ENCODE peak calls at places on chromosomes 4 and X, in ten cellular contexts. One of them, this sample, is unnamed.

GRCh38 chrX:36908801-36909403 is 99.3 kb upstream of the FAM47C start:
- DNase-seq in activated CD4-positive, alpha-beta T cell treated with anti-CD3 and anti-CD28 coated beads, Interleukin-2, amount 50 U/mL, for 4 hours: no peak
- DNase-seq in stimulated activated CD8-positive, alpha-beta memory T cell treated with anti-CD3 and anti-CD28 coated beads, Interleukin-2, amount 100 ng/mL, for 48 hours: no peak
- DNase-seq in T-cell: no peak
- DNase-seq in AG20443: peak
- DNase-seq in NCI-H1092 treated with DMSO at 0.1 percent for 48 hours: peak
- DNase-seq in mesenchymal stem cell: peak
- DNase-seq in mammary epithelial cell: peak
- DNase-seq in iris pigment epithelial cell: peak
- DNase-seq in spleen: no peak
- DNase-seq in this sample: no peak

GRCh38 chrX:153465691-153466380 is 4.5 kb downstream of the HAUS7 start:
- DNase-seq in stimulated activated CD8-positive, alpha-beta memory T cell treated with anti-CD3 and anti-CD28 coated beads, Interleukin-2, amount 100 ng/mL, for 48 hours: no peak
- DNase-seq in activated CD4-positive, alpha-beta T cell treated with anti-CD3 and anti-CD28 coated beads, Interleukin-2, amount 50 U/mL, for 4 hours: no peak
- DNase-seq in NCI-H1092 treated with DMSO at 0.1 percent for 48 hours: no peak
- DNase-seq in AG20443: no peak
- DNase-seq in T-cell: no peak
- DNase-seq in iris pigment epithelial cell: no peak
- DNase-seq in spleen: no peak
- DNase-seq in mammary epithelial cell: no peak
- DNase-seq in mesenchymal stem cell: no peak
- DNase-seq in this sample: no peak

GRCh38 chrX:41029332-41029731 is 55.9 kb upstream of the USP9X start:
- DNase-seq in spleen: no peak
- DNase-seq in activated CD4-positive, alpha-beta T cell treated with anti-CD3 and anti-CD28 coated beads, Interleukin-2, amount 50 U/mL, for 4 hours: no peak
- DNase-seq in T-cell: no peak
- DNase-seq in NCI-H1092 treated with DMSO at 0.1 percent for 48 hours: no peak
- DNase-seq in stimulated activated CD8-positive, alpha-beta memory T cell treated with anti-CD3 and anti-CD28 coated beads, Interleukin-2, amount 100 ng/mL, for 48 hours: no peak
- DNase-seq in AG20443: no peak
- DNase-seq in mammary epithelial cell: no peak
- DNase-seq in iris pigment epithelial cell: peak
- DNase-seq in mesenchymal stem cell: peak
- DNase-seq in this sample: no peak

GRCh38 chr4:185480016-185480732 is 8.6 kb upstream of the CCDC110 start:
- DNase-seq in iris pigment epithelial cell: no peak
- DNase-seq in mesenchymal stem cell: no peak
- DNase-seq in activated CD4-positive, alpha-beta T cell treated with anti-CD3 and anti-CD28 coated beads, Interleukin-2, amount 50 U/mL, for 4 hours: no peak
- DNase-seq in mammary epithelial cell: no peak
- DNase-seq in NCI-H1092 treated with DMSO at 0.1 percent for 48 hours: no peak
- DNase-seq in stimulated activated CD8-positive, alpha-beta memory T cell treated with anti-CD3 and anti-CD28 coated beads, Interleukin-2, amount 100 ng/mL, for 48 hours: no peak
- DNase-seq in spleen: no peak
- DNase-seq in T-cell: no peak
- DNase-seq in AG20443: no peak
- DNase-seq in this sample: no peak

GRCh38 chr4:26028793-26029511 is 114.9 kb downstream of the SMIM20 start:
- DNase-seq in AG20443: peak
- DNase-seq in spleen: peak
- DNase-seq in mammary epithelial cell: no peak
- DNase-seq in stimulated activated CD8-positive, alpha-beta memory T cell treated with anti-CD3 and anti-CD28 coated beads, Interleukin-2, amount 100 ng/mL, for 48 hours: peak
- DNase-seq in iris pigment epithelial cell: peak
- DNase-seq in activated CD4-positive, alpha-beta T cell treated with anti-CD3 and anti-CD28 coated beads, Interleukin-2, amount 50 U/mL, for 4 hours: peak
- DNase-seq in mesenchymal stem cell: peak
- DNase-seq in NCI-H1092 treated with DMSO at 0.1 percent for 48 hours: peak
- DNase-seq in T-cell: peak
- DNase-seq in this sample: peak

GRCh38 chrX:17038681-17039161 is 92.3 kb downstream of the REPS2 start:
- DNase-seq in AG20443: peak
- DNase-seq in mesenchymal stem cell: no peak
- DNase-seq in spleen: no peak
- DNase-seq in iris pigment epithelial cell: peak
- DNase-seq in stimulated activated CD8-positive, alpha-beta memory T cell treated with anti-CD3 and anti-CD28 coated beads, Interleukin-2, amount 100 ng/mL, for 48 hours: no peak
- DNase-seq in NCI-H1092 treated with DMSO at 0.1 percent for 48 hours: no peak
- DNase-seq in T-cell: no peak
- DNase-seq in activated CD4-positive, alpha-beta T cell treated with anti-CD3 and anti-CD28 coated beads, Interleukin-2, amount 50 U/mL, for 4 hours: no peak
- DNase-seq in mammary epithelial cell: peak
- DNase-seq in this sample: no peak

GRCh38 chrX:12970691-12971202 is 4.2 kb upstream of the TMSB4X start:
- DNase-seq in iris pigment epithelial cell: peak
- DNase-seq in NCI-H1092 treated with DMSO at 0.1 percent for 48 hours: peak
- DNase-seq in AG20443: peak
- DNase-seq in mammary epithelial cell: no peak
- DNase-seq in spleen: peak
- DNase-seq in mesenchymal stem cell: peak
- DNase-seq in stimulated activated CD8-positive, alpha-beta memory T cell treated with anti-CD3 and anti-CD28 coated beads, Interleukin-2, amount 100 ng/mL, for 48 hours: no peak
- DNase-seq in T-cell: peak
- DNase-seq in activated CD4-positive, alpha-beta T cell treated with anti-CD3 and anti-CD28 coated beads, Interleukin-2, amount 50 U/mL, for 4 hours: peak
- DNase-seq in this sample: no peak

GRCh38 chrX:152601848-152602616 is 35.7 kb upstream of the GABRQ start:
- DNase-seq in T-cell: no peak
- DNase-seq in mesenchymal stem cell: no peak
- DNase-seq in iris pigment epithelial cell: peak
- DNase-seq in NCI-H1092 treated with DMSO at 0.1 percent for 48 hours: no peak
- DNase-seq in stimulated activated CD8-positive, alpha-beta memory T cell treated with anti-CD3 and anti-CD28 coated beads, Interleukin-2, amount 100 ng/mL, for 48 hours: no peak
- DNase-seq in AG20443: peak
- DNase-seq in mammary epithelial cell: peak
- DNase-seq in activated CD4-positive, alpha-beta T cell treated with anti-CD3 and anti-CD28 coated beads, Interleukin-2, amount 50 U/mL, for 4 hours: no peak
- DNase-seq in spleen: no peak
- DNase-seq in this sample: peak

GRCh38 chrX:13933352-13933751 is 96.3 kb downstream of the GEMIN8 start:
- DNase-seq in activated CD4-positive, alpha-beta T cell treated with anti-CD3 and anti-CD28 coated beads, Interleukin-2, amount 50 U/mL, for 4 hours: no peak
- DNase-seq in mammary epithelial cell: no peak
- DNase-seq in T-cell: no peak
- DNase-seq in stimulated activated CD8-positive, alpha-beta memory T cell treated with anti-CD3 and anti-CD28 coated beads, Interleukin-2, amount 100 ng/mL, for 48 hours: no peak
- DNase-seq in AG20443: no peak
- DNase-seq in spleen: no peak
- DNase-seq in iris pigment epithelial cell: no peak
- DNase-seq in NCI-H1092 treated with DMSO at 0.1 percent for 48 hours: no peak
- DNase-seq in mesenchymal stem cell: no peak
- DNase-seq in this sample: no peak

GRCh38 chr4:187124311-187124710 is 400.7 kb upstream of the FAT1 start:
- DNase-seq in NCI-H1092 treated with DMSO at 0.1 percent for 48 hours: peak
- DNase-seq in AG20443: no peak
- DNase-seq in mesenchymal stem cell: no peak
- DNase-seq in T-cell: no peak
- DNase-seq in stimulated activated CD8-positive, alpha-beta memory T cell treated with anti-CD3 and anti-CD28 coated beads, Interleukin-2, amount 100 ng/mL, for 48 hours: no peak
- DNase-seq in activated CD4-positive, alpha-beta T cell treated with anti-CD3 and anti-CD28 coated beads, Interleukin-2, amount 50 U/mL, for 4 hours: no peak
- DNase-seq in iris pigment epithelial cell: no peak
- DNase-seq in mammary epithelial cell: no peak
- DNase-seq in spleen: no peak
- DNase-seq in this sample: no peak

GRCh38 chr4:52883183-52883621 is 21.1 kb downstream of the RASL11B start:
- DNase-seq in mammary epithelial cell: no peak
- DNase-seq in T-cell: no peak
- DNase-seq in stimulated activated CD8-positive, alpha-beta memory T cell treated with anti-CD3 and anti-CD28 coated beads, Interleukin-2, amount 100 ng/mL, for 48 hours: no peak
- DNase-seq in iris pigment epithelial cell: peak
- DNase-seq in AG20443: no peak
- DNase-seq in mesenchymal stem cell: no peak
- DNase-seq in NCI-H1092 treated with DMSO at 0.1 percent for 48 hours: no peak
- DNase-seq in activated CD4-positive, alpha-beta T cell treated with anti-CD3 and anti-CD28 coated beads, Interleukin-2, amount 50 U/mL, for 4 hours: no peak
- DNase-seq in spleen: no peak
- DNase-seq in this sample: no peak

GRCh38 chr4:1041936-1042330 is 30.5 kb downstream of the FGFRL1 start:
- DNase-seq in spleen: no peak
- DNase-seq in AG20443: no peak
- DNase-seq in activated CD4-positive, alpha-beta T cell treated with anti-CD3 and anti-CD28 coated beads, Interleukin-2, amount 50 U/mL, for 4 hours: no peak
- DNase-seq in mammary epithelial cell: no peak
- DNase-seq in NCI-H1092 treated with DMSO at 0.1 percent for 48 hours: no peak
- DNase-seq in mesenchymal stem cell: no peak
- DNase-seq in stimulated activated CD8-positive, alpha-beta memory T cell treated with anti-CD3 and anti-CD28 coated beads, Interleukin-2, amount 100 ng/mL, for 48 hours: no peak
- DNase-seq in iris pigment epithelial cell: no peak
- DNase-seq in T-cell: no peak
- DNase-seq in this sample: no peak

This sample was measured in T-helper 2 cell.